ENCODE peak calls at places on chromosomes 2 and 18, in nine cellular contexts. O is fibroblast of lung, Q is kidney, U is MM.1S, T is SK-N-MC, R is SK-N-SH, K is K562, J is HCT116, X is DND-41. W is an unnamed sample.

GRCh38 chr2:77099961-77100360 is 422.2 kb downstream of the LRRTM4 start:
- DNase-seq in O (no peak), Q (no peak), U (no peak), T (no peak), R (no peak), K (no peak), J (no peak), X (no peak), W (no peak)

GRCh38 chr18:63297678-63298392 is 21.7 kb downstream of the BCL2 start:
- DNase-seq in O (no peak), Q (no peak), U (no peak), T (no peak), R (no peak), K (no peak), J (no peak), X (no peak), W (no peak)

GRCh38 chr2:55862673-55863390 is 60.8 kb downstream of the EFEMP1 start:
- DNase-seq in O (peak), Q (no peak), U (no peak), T (no peak), R (no peak), K (peak), J (no peak), X (no peak), W (no peak)

GRCh38 chr2:240147382-240147781 is 6.9 kb upstream of the OTOS start:
- DNase-seq in O (no peak), Q (no peak), U (no peak), T (no peak), R (no peak), K (no peak), J (no peak), X (no peak), W (no peak)

GRCh38 chr2:198326431-198326830 is 522.0 kb downstream of the PLCL1 start:
- DNase-seq in O (no peak), Q (no peak), U (peak), T (no peak), R (no peak), K (no peak), J (no peak), X (no peak), W (no peak)

GRCh38 chr18:10235553-10235952 is 218.9 kb upstream of the APCDD1 start:
- DNase-seq in O (no peak), Q (no peak), U (no peak), T (no peak), R (no peak), K (no peak), J (no peak), X (no peak), W (no peak)

GRCh38 chr2:231397011-231397927 is 1.8 kb downstream of the B3GNT7 start:
- DNase-seq in O (no peak), Q (peak), U (peak), T (no peak), R (no peak), K (no peak), J (no peak), X (no peak), W (no peak)

GRCh38 chr18:54102123-54102522 is 122.3 kb downstream of the MBD2 start:
- DNase-seq in O (no peak), Q (no peak), U (no peak), T (no peak), R (no peak), K (no peak), J (no peak), X (no peak), W (no peak)

GRCh38 chr2:6780765-6781274 is 84.9 kb downstream of the CMPK2 start:
- DNase-seq in O (peak), Q (peak), U (peak), T (peak), R (peak), K (no peak), J (no peak), X (peak), W (no peak)

GRCh38 chr2:15506231-15506819 is 54.8 kb downstream of the NBAS start:
- DNase-seq in O (peak), Q (no peak), U (no peak), T (no peak), R (no peak), K (no peak), J (no peak), X (no peak), W (no peak)

GRCh38 chr2:15510131-15510530 is 51.0 kb downstream of the NBAS start:
- DNase-seq in O (no peak), Q (no peak), U (no peak), T (no peak), R (no peak), K (no peak), J (no peak), X (no peak), W (no peak)

GRCh38 chr2:15504882-15505663 is 56.1 kb downstream of the NBAS start:
- DNase-seq in O (no peak), Q (no peak), U (no peak), T (no peak), R (no peak), K (no peak), J (no peak), X (no peak), W (no peak)

GRCh38 chr2:15510552-15510951 is 50.6 kb downstream of the NBAS start:
- DNase-seq in O (no peak), Q (no peak), U (no peak), T (no peak), R (no peak), K (no peak), J (no peak), X (no peak), W (no peak)

DNA sequence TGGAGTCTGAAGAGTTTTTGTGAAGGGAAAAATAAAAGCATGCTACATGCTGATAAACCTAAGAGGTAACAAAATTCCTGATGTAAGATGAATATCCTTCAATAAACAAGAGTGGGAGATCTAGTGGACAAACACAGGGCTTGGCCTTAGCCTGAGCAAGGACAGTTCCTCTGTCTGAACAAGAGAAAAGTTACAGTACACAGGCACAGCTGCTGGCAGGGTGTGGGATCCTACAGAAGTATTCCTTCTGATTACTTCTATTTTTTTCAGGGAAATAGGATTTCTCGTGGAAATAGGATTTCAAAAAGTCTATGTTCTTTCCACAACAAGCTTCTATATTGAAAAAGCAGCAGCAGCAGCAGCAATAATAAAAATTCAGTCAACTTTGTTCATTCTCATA is 54.1 kb downstream of the NBAS start:
- DNase-seq in O (peak), Q (no peak), U (no peak), T (no peak), R (no peak), K (no peak), J (no peak), X (no peak), W (no peak)
- H3K9ac ChIP-seq in O (no peak), Q (no peak), U (no peak), T (no peak), R (no peak), K (no peak), J (no peak), X (no peak), W (no peak)

DNA sequence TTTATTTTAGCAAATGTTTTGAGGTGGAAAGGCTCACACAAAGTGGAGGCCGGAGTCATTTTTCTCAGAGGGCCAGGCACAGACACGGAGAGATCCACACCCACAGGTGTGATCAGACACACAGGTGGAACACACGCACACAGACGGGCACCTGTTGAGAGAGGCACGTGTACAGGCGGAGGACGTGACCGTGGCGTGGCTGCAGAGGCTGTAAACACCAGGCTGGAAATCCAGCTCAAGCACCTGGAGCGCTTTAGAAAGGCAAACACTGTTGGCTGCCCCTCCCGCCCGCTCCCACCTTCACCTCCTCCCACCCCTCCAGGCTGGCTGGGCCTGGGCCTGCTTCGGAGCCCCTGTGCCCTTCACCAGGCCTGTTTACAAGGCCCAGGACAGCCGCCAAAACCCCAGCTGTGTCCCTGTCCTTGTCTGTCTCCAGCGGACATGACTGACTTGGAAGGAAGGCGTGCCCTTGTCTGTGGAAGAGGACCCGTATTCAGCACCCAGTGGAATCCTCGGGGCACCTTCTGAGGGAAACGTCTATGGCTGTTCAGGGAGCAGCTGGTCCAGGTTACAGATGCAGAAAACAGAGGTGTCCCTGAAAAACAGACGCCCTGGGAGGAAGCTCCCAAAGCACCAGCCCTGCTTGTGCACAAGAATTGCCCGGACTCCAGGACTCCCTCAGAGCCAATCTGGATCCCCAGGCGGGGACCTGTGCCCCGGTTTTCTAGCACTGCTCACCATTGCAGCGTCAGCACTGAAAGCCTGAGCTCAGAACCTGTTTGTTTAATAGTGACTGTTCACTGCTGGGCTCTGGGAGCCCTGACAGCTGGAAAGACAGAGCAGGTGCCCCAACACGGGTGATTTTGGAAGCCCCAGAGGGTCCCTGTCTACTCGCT is 134.3 kb upstream of the HAAO start:
- DNase-seq in O (no peak), Q (no peak), U (no peak), T (no peak), R (no peak), K (peak), J (no peak), X (no peak), W (peak)
- H3K9ac ChIP-seq in O (no peak), Q (peak), U (no peak), T (no peak), R (no peak), K (peak), J (no peak), X (no peak), W (no peak)

GRCh38 chr2:54455584-54456525 is at the start of gene SPTBN1:
- DNase-seq in O (peak), Q (peak), U (peak), T (no peak), R (peak), K (peak), J (peak), X (peak), W (peak)

GRCh38 chr2:54456526-54457325 is 599 bp downstream of the SPTBN1 start:
- DNase-seq in O (peak), Q (peak), U (peak), T (no peak), R (peak), K (no peak), J (no peak), X (peak), W (peak)

GRCh38 chr2:54454922-54455583 is 1.1 kb upstream of the SPTBN1 start:
- DNase-seq in O (no peak), Q (no peak), U (peak), T (no peak), R (peak), K (no peak), J (no peak), X (no peak), W (no peak)

GRCh38 chr2:54459037-54459441 is 2.9 kb downstream of the SPTBN1 start:
- DNase-seq in O (peak), Q (no peak), U (no peak), T (no peak), R (no peak), K (no peak), J (no peak), X (peak), W (no peak)

DNA sequence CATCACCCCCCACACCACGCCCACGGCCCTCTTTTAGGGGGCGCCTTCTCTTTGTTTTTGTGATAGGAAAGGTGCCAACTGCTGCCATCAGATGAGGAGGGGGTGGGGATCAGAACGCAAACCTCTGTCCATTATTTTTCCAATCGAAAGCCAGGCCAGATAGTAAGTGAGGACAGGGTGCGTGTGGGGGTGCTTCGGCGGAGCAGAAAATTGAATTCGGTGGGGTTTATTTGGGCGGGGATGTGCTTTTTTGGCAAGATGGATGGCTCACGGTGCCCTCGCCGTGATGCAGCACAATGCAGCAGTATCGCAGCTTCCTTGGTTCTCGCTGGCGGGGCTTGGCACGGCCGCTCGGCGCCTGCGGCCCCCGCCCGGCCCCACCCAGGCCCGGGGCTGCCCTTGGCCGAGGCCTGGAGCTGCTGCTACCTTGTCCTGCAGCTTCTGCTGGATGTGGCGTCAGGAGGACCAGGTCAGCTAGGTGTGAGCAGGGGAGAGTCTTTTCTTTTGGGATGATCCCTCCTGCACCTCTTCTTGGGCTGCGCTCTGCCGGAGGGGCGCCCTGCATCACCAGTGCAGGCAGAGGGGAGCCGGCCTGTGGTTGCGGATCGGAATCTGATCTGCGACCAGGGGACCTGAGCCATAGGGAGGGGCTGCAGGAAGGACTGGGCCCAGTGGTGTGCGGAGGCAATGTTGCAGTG is 1.3 kb downstream of the SPTBN1 start:
- DNase-seq in O (peak), Q (peak), U (peak), T (no peak), R (peak), K (no peak), J (no peak), X (peak), W (peak)
- H3K9ac ChIP-seq in O (peak), Q (peak), U (peak), T (peak), R (peak), K (no peak), J (peak), X (peak), W (peak)

GRCh38 chr2:46315103-46315890 is 18.1 kb downstream of the EPAS1 start:
- DNase-seq in O (peak), Q (peak), U (no peak), T (no peak), R (peak), K (peak), J (peak), X (no peak), W (no peak)
- H3K9ac ChIP-seq in O (peak), Q (peak), U (no peak), T (no peak), R (peak), K (peak), J (peak), X (no peak), W (no peak)

GRCh38 chr2:19361325-19361990 is 3.0 kb upstream of the OSR1 start:
- DNase-seq in O (peak), Q (peak), U (no peak), T (no peak), R (peak), K (no peak), J (no peak), X (no peak), W (peak)

GRCh38 chr2:19364014-19364413 is 5.6 kb upstream of the OSR1 start:
- DNase-seq in O (no peak), Q (no peak), U (no peak), T (no peak), R (no peak), K (no peak), J (no peak), X (no peak), W (no peak)

GRCh38 chr2:19362094-19362649 is 3.7 kb upstream of the OSR1 start:
- DNase-seq in O (peak), Q (no peak), U (peak), T (no peak), R (peak), K (no peak), J (no peak), X (peak), W (no peak)

GRCh38 chr2:19363474-19363778 is 5.0 kb upstream of the OSR1 start:
- DNase-seq in O (no peak), Q (peak), U (no peak), T (no peak), R (no peak), K (no peak), J (no peak), X (no peak), W (peak)

DNA sequence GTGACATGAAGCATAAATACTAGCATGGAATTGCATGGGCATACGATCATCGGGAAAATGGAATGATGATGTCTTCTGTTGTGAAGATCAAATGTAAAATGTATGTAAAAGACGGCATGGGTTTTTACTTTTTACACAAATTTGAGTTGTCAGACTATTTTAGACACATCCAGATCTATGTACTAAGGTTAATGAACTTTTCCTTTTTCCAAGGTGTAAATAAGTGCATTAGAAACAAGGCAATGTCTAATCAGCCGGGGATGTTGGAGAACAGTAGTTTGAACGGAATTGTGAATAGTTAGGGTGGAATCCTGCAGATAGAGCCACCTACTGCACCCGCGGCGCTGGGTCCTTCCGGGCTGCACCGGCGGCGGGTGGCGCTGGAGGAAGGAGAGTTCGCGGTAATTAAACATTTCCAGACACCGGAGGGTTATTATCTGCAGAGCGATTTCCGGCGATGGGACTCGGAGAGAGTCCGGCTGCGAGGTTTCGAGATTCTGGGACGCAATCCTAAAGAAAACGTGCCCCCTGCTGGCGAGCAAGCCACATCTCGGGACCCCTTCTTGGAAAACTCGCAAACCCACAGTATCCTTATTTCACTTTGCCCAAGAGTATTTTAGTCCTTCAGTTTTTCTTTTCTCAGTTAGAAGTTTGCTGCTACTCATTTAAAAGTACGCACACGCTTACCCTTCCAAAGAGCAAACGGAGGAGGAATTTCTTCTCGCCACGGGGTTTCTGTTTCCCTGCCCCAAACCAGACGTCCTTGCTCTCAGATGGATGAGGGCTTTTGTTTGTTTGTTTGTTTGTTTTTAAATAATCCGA is 4.4 kb upstream of the OSR1 start:
- DNase-seq in O (peak), Q (peak), U (peak), T (peak), R (peak), K (peak), J (peak), X (peak), W (peak)
- H3K9ac ChIP-seq in O (peak), Q (peak), U (no peak), T (no peak), R (peak), K (no peak), J (peak), X (peak), W (no peak)

DNA sequence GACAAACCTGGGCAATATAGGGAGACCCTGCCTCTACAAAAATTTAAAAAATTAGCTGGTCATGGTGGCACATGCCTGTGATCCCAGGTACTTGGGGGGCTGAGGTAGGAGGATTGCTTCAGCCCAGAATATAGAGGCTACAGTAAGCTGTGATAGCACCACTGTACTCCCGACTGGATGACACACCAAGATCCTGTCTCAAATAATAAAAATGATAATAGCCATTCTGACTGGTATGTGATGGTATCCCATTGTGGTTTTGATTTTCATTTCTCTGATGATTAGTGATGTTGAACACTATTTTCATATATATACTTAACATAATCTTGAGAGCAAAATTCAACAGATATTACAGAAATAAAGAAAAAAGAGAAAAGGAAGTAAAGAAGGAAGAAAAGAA is 1491.0 kb upstream of the PIK3C3 start:
- DNase-seq in O (no peak), Q (no peak), U (no peak), T (no peak), R (no peak), K (no peak), J (no peak), X (no peak), W (no peak)
- H3K9ac ChIP-seq in O (no peak), Q (no peak), U (no peak), T (no peak), R (no peak), K (no peak), J (no peak), X (no peak), W (no peak)

GRCh38 chr18:24140697-24141096 is 1.8 kb downstream of the CABYR start:
- DNase-seq in O (no peak), Q (no peak), U (no peak), T (no peak), R (no peak), K (no peak), J (no peak), X (no peak), W (no peak)

GRCh38 chr18:24142376-24142775 is 3.5 kb downstream of the CABYR start:
- DNase-seq in O (no peak), Q (no peak), U (no peak), T (no peak), R (no peak), K (no peak), J (no peak), X (no peak), W (no peak)

GRCh38 chr18:24138884-24139616 is at the start of gene CABYR:
- DNase-seq in O (peak), Q (peak), U (no peak), T (peak), R (peak), K (no peak), J (no peak), X (no peak), W (peak)

GRCh38 chr18:24136967-24137373 is 1.9 kb upstream of the CABYR start:
- DNase-seq in O (peak), Q (no peak), U (no peak), T (no peak), R (no peak), K (no peak), J (no peak), X (no peak), W (peak)

GRCh38 chr18:24138281-24138883 is 480 bp upstream of the CABYR start:
- DNase-seq in O (no peak), Q (no peak), U (no peak), T (no peak), R (no peak), K (no peak), J (no peak), X (no peak), W (no peak)
- H3K9ac ChIP-seq in O (no peak), Q (peak), U (no peak), T (no peak), R (peak), K (no peak), J (no peak), X (no peak), W (no peak)